ENCODE peak calls at places on chromosome 18, in seven cellular contexts. J is cardiac septum; P is osteocyte; Z is HFFc6; V is hepatocyte; B is CD4-positive, alpha-beta memory T cell; U is astrocyte of the spinal cord. X is an unnamed sample.

GRCh38 chr18:21740474-21740723 is 193 bp upstream of the MIB1 start:
- DNase-seq in J (peak; percentile 99), P (no peak), Z (peak; percentile 94), V (peak; percentile 100), B (peak; percentile 98), U (no peak), X (no peak)

GRCh38 chr18:76803814-76804213 is 18.5 kb upstream of the ZNF236 start:
- DNase-seq in J (no peak), P (no peak), Z (peak; percentile 40), V (peak; percentile 73), B (peak; percentile 59), U (peak; percentile 54), X (no peak)

GRCh38 chr18:58287626-58288289 is 243.7 kb downstream of the NEDD4L start:
- DNase-seq in J (no peak), P (no peak), Z (no peak), V (peak; percentile 64), B (no peak), U (no peak), X (peak; percentile 22)

GRCh38 chr18:25453556-25454269 is 101.7 kb upstream of the ZNF521 start:
- DNase-seq in J (no peak), P (no peak), Z (peak; percentile 4), V (peak; percentile 29), B (no peak), U (peak; percentile 26), X (no peak)

GRCh38 chr18:3463052-3463451 is 13.1 kb downstream of the TGIF1 start:
- DNase-seq in J (no peak), P (no peak), Z (peak; percentile 43), V (no peak), B (no peak), U (peak; percentile 68), X (no peak)

GRCh38 chr18:76955529-76956170 is 133.3 kb downstream of the ZNF236 start:
- DNase-seq in J (no peak), P (no peak), Z (no peak), V (no peak), B (no peak), U (no peak), X (no peak)

GRCh38 chr18:25350561-25351201 is 1.3 kb downstream of the ZNF521 start:
- DNase-seq in J (peak; percentile 78), P (peak; percentile 87), Z (peak; percentile 10), V (peak; percentile 70), B (no peak), U (peak; percentile 56), X (peak; percentile 92)

GRCh38 chr18:5237083-5237722 is 40.1 kb upstream of the AKAIN1 start:
- DNase-seq in J (no peak), P (no peak), Z (no peak), V (no peak), B (no peak), U (no peak), X (peak; percentile 29)

GRCh38 chr18:22048221-22048620 is 121.2 kb upstream of the GATA6 start:
- DNase-seq in J (no peak), P (no peak), Z (no peak), V (no peak), B (no peak), U (no peak), X (no peak)

GRCh38 chr18:8556424-8556823 is 52.8 kb upstream of the RAB12 start:
- DNase-seq in J (no peak), P (no peak), Z (no peak), V (no peak), B (no peak), U (no peak), X (no peak)

GRCh38 chr18:53261241-53261640 is 921.2 kb downstream of the DCC start:
- DNase-seq in J (no peak), P (no peak), Z (no peak), V (no peak), B (no peak), U (no peak), X (no peak)

X was measured in osteoblast.